ENCODE peak calls at places on chromosomes 13 and 19, in six cellular contexts. D is K562, J is esophagus squamous epithelium, S is GM23338, Z is Peyer's patch, G is IMR-90. T is an unnamed sample.

GRCh38 chr13:54637377-54637776 is 1608.8 kb downstream of the OLFM4 start:
- DNase-seq in D (no peak), J (no peak), S (peak; percentile 60), Z (no peak), G (no peak), T (no peak)

GRCh38 chr13:41614671-41615519 is 157.5 kb downstream of the RGCC start:
- DNase-seq in D (no peak), J (no peak), S (no peak), Z (no peak), G (peak; percentile 54), T (no peak)

GRCh38 chr19:8721334-8721733 is at the start of gene OR2Z1:
- DNase-seq in D (no peak), J (no peak), S (no peak), Z (no peak), G (no peak), T (no peak)

GRCh38 chr19:34041922-34042521 is 130.3 kb upstream of the LSM14A start:
- DNase-seq in D (peak; percentile 72), J (no peak), S (peak; percentile 88), Z (peak; percentile 74), G (peak; percentile 33), T (peak; percentile 84)

GRCh38 chr13:96089749-96090239 is at the start of gene HS6ST3:
- DNase-seq in D (no peak), J (no peak), S (peak; percentile 75), Z (no peak), G (no peak), T (no peak)

GRCh38 chr19:40549007-40549708 is 27.5 kb upstream of the SHKBP1 start:
- DNase-seq in D (peak; percentile 88), J (no peak), S (peak; percentile 96), Z (peak; percentile 72), G (peak; percentile 39), T (no peak)

GRCh38 chr13:43544011-43544410 is 242.8 kb downstream of the ENOX1 start:
- DNase-seq in D (no peak), J (no peak), S (no peak), Z (no peak), G (peak; percentile 58), T (no peak)

GRCh38 chr13:88000239-88000638 is 329.1 kb downstream of the SLITRK5 start:
- DNase-seq in D (no peak), J (no peak), S (no peak), Z (peak; percentile 24), G (peak; percentile 1), T (no peak)

GRCh38 chr19:57537953-57538547 is 10.9 kb downstream of the ZNF549 start:
- DNase-seq in D (no peak), J (no peak), S (no peak), Z (no peak), G (no peak), T (no peak)

GRCh38 chr19:33390120-33390907 is 16.8 kb downstream of the CEBPG start:
- DNase-seq in D (no peak), J (no peak), S (no peak), Z (peak; percentile 66), G (no peak), T (peak; percentile 84)

GRCh38 chr13:87498681-87499080 is 172.5 kb upstream of the SLITRK5 start:
- DNase-seq in D (no peak), J (no peak), S (peak; percentile 42), Z (no peak), G (peak; percentile 0), T (no peak)

GRCh38 chr19:48397636-48398328 is 4.3 kb downstream of the GRIN2D start:
- DNase-seq in D (peak; percentile 54), J (no peak), S (no peak), Z (peak; percentile 51), G (no peak), T (no peak)

GRCh38 chr19:33093420-33094210 is 12.6 kb downstream of the GPATCH1 start:
- DNase-seq in D (peak; percentile 52), J (no peak), S (no peak), Z (no peak), G (no peak), T (no peak)

GRCh38 chr13:26707122-26708006 is 53.2 kb downstream of the GPR12 start:
- DNase-seq in D (peak; percentile 29), J (no peak), S (peak; percentile 91), Z (no peak), G (peak; percentile 58), T (no peak)

GRCh38 chr13:33547035-33547434 is 261.5 kb upstream of the STARD13 start:
- DNase-seq in D (no peak), J (no peak), S (no peak), Z (no peak), G (no peak), T (no peak)

GRCh38 chr13:19052931-19053330 is 128.7 kb downstream of the TUBA3C start:
- DNase-seq in D (no peak), J (no peak), S (no peak), Z (no peak), G (no peak), T (peak; percentile 74)

GRCh38 chr13:100828226-100828625 is 153.6 kb upstream of the TMTC4 start:
- DNase-seq in D (no peak), J (no peak), S (peak; percentile 70), Z (no peak), G (no peak), T (no peak)

GRCh38 chr19:50750010-50750409 is 20.3 kb upstream of the GPR32 start:
- DNase-seq in D (no peak), J (no peak), S (no peak), Z (no peak), G (no peak), T (no peak)

GRCh38 chr19:3046621-3047306 is 15.5 kb downstream of the TLE5 start:
- DNase-seq in D (peak; percentile 77), J (no peak), S (peak; percentile 79), Z (no peak), G (no peak), T (no peak)

GRCh38 chr13:62122434-62122833 is 706.8 kb upstream of the PCDH20 start:
- DNase-seq in D (no peak), J (no peak), S (no peak), Z (no peak), G (no peak), T (no peak)

GRCh38 chr13:93775507-93776108 is 549.0 kb downstream of the GPC6 start:
- DNase-seq in D (no peak), J (no peak), S (no peak), Z (no peak), G (peak; percentile 85), T (no peak)

GRCh38 chr19:45175663-45176345 is 2.2 kb downstream of the TRAPPC6A start:
- DNase-seq in D (no peak), J (no peak), S (no peak), Z (no peak), G (no peak), T (no peak)

GRCh38 chr19:19261350-19262189 is 11.5 kb downstream of the TM6SF2 start:
- DNase-seq in D (peak; percentile 29), J (no peak), S (peak; percentile 88), Z (no peak), G (no peak), T (no peak)

GRCh38 chr19:13150919-13151604 is 851 bp downstream of the IER2 start:
- DNase-seq in D (no peak), J (no peak), S (no peak), Z (peak; percentile 62), G (no peak), T (peak; percentile 83)

GRCh38 chr19:4320419-4320818 is 16.0 kb downstream of the FSD1 start:
- DNase-seq in D (no peak), J (no peak), S (no peak), Z (no peak), G (no peak), T (no peak)

GRCh38 chr19:46631481-46631880 is 4.5 kb downstream of the GNG8 start:
- DNase-seq in D (no peak), J (no peak), S (peak; percentile 34), Z (no peak), G (peak; percentile 61), T (no peak)

GRCh38 chr13:84653915-84654534 is 771.8 kb upstream of the SLITRK1 start:
- DNase-seq in D (no peak), J (no peak), S (no peak), Z (no peak), G (no peak), T (no peak)

GRCh38 chr13:67230774-67231480 is 791 bp upstream of the PCDH9 start:
- DNase-seq in D (peak; percentile 41), J (no peak), S (peak; percentile 72), Z (peak; percentile 59), G (peak; percentile 64), T (peak; percentile 86)

GRCh38 chr13:88068975-88069374 is 397.8 kb downstream of the SLITRK5 start:
- DNase-seq in D (peak; percentile 0), J (no peak), S (peak; percentile 84), Z (no peak), G (no peak), T (no peak)

GRCh38 chr13:37194428-37194861 is 89.0 kb upstream of the CSNK1A1L start:
- DNase-seq in D (no peak), J (no peak), S (no peak), Z (no peak), G (peak; percentile 82), T (no peak)

GRCh38 chr13:110390572-110390971 is 83.5 kb downstream of the COL4A2 start:
- DNase-seq in D (no peak), J (no peak), S (no peak), Z (no peak), G (peak; percentile 97), T (no peak)
- TF ChIP-seq CTCF in D (no peak), J (no peak), S (no peak), Z (no peak), G (no peak), T (no peak)

DNA sequence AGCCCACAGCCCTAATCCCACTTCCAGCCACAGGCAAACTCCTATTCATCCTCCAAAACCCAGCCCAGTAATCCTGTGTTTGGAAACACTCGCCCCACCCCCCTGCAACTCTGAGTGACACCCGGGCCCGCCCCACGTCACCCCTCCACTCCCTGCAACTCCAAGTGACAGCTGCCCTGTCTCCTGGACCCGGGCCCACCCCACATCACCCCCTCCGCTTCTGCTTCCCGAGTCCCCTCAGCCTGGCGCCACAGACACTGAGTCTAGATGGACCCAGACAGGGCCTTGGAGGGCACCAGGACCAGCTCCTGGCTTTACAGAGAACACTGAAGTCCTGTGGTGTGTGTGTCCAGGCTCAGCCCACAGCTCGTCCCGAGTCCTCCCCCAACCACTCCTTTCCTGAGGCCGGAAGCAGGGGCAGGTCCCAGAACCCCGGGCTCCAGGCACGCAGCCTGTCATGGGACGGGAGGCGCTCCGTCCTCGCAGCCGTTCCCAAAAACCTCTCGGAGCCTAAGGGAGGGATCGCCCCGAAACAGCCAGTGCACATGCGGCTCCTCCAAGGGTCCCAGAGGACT is 7.7 kb downstream of the REXO1 start:
- DNase-seq in D (peak; percentile 65), J (no peak), S (no peak), Z (no peak), G (no peak), T (no peak)
- H3K4me3 ChIP-seq in D (peak overlapping the region; percentile 20), J (no peak overlapping the region), S (no peak overlapping the region), Z (no peak overlapping the region), G (no peak overlapping the region), T (peak overlapping the region; percentile 27)

GRCh38 chr13:47039106-47039505 is 142.3 kb upstream of the HTR2A start:
- DNase-seq in D (no peak), J (no peak), S (no peak), Z (no peak), G (peak; percentile 89), T (no peak)
- H3K4me1 ChIP-seq in D (no peaks in the 10 kb centered on the region), J (no peaks in the 10 kb centered on the region), S (peaks cover 50% of the 10 kb centered on the region), Z (no peaks in the 10 kb centered on the region), G (no peaks in the 10 kb centered on the region), T (no peaks in the 10 kb centered on the region)

DNA sequence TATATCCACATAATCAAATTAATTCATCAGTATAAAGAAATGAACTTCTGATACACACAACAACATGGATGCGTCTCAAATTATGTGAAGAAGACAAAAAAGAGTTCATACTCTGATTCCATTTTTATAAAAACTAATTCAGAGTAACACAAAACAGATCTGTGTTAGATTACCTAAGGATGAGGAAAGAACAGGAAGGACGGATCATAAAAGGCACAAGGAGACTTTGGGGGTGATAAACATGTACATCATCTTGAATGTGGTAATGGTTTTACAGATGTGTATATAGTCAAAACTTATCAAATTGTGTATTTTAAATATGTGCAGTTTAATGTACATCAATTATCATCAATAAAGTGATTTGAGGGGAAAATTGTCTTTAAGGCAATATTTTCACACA is 59.9 kb upstream of the DOCK9 start:
- DNase-seq in D (no peak), J (no peak), S (no peak), Z (no peak), G (no peak), T (no peak)
- TF ChIP-seq CTCF in D (no peak), J (no peak), S (no peak), Z (no peak), G (no peak), T (no peak)